ENCODE peak calls at places on chromosome 11, in six cellular contexts. One of them, this sample, is unnamed.

GRCh38 chr11:117319214-117319840 is 3.3 kb upstream of the BACE1 start:
- DNase-seq in HepG2: no peak
- DNase-seq in GM12878: no peak
- DNase-seq in NB4: no peak
- DNase-seq in K562: no peak
- DNase-seq in A549: no peak
- DNase-seq in this sample: peak

GRCh38 chr11:95725169-95725568 is 64.4 kb downstream of the FAM76B start:
- DNase-seq in NB4: no peak
- DNase-seq in HepG2: no peak
- DNase-seq in GM12878: no peak
- DNase-seq in A549: no peak
- DNase-seq in K562: peak
- DNase-seq in this sample: no peak

GRCh38 chr11:69598147-69598546 is 42.8 kb upstream of the CCND1 start:
- DNase-seq in NB4: peak
- DNase-seq in A549: peak
- DNase-seq in HepG2: no peak
- DNase-seq in GM12878: no peak
- DNase-seq in K562: no peak
- DNase-seq in this sample: peak

GRCh38 chr11:36388086-36388485 is 92.0 kb downstream of the PRR5L start:
- DNase-seq in HepG2: no peak
- DNase-seq in K562: no peak
- DNase-seq in NB4: no peak
- DNase-seq in GM12878: no peak
- DNase-seq in A549: no peak
- DNase-seq in this sample: no peak

GRCh38 chr11:70251583-70252285 is 18.8 kb upstream of the PPFIA1 start:
- DNase-seq in HepG2: no peak
- DNase-seq in NB4: no peak
- DNase-seq in A549: no peak
- DNase-seq in GM12878: no peak
- DNase-seq in K562: no peak
- DNase-seq in this sample: no peak

GRCh38 chr11:65206901-65207300 is 25.2 kb downstream of the CAPN1 start:
- DNase-seq in GM12878: no peak
- DNase-seq in K562: no peak
- DNase-seq in A549: no peak
- DNase-seq in HepG2: no peak
- DNase-seq in NB4: no peak
- DNase-seq in this sample: no peak

GRCh38 chr11:95599959-95600586 is 189.5 kb downstream of the FAM76B start:
- DNase-seq in A549: no peak
- DNase-seq in NB4: no peak
- DNase-seq in HepG2: no peak
- DNase-seq in GM12878: no peak
- DNase-seq in K562: no peak
- DNase-seq in this sample: no peak

GRCh38 chr11:75142714-75143419 is 8.0 kb upstream of the SLCO2B1 start:
- DNase-seq in GM12878: peak
- DNase-seq in A549: peak
- DNase-seq in HepG2: peak
- DNase-seq in K562: peak
- DNase-seq in NB4: peak
- DNase-seq in this sample: peak

GRCh38 chr11:120666121-120666639 is 154.6 kb downstream of the GRIK4 start:
- DNase-seq in HepG2: peak
- DNase-seq in NB4: peak
- DNase-seq in K562: no peak
- DNase-seq in A549: no peak
- DNase-seq in GM12878: no peak
- DNase-seq in this sample: no peak

DNA sequence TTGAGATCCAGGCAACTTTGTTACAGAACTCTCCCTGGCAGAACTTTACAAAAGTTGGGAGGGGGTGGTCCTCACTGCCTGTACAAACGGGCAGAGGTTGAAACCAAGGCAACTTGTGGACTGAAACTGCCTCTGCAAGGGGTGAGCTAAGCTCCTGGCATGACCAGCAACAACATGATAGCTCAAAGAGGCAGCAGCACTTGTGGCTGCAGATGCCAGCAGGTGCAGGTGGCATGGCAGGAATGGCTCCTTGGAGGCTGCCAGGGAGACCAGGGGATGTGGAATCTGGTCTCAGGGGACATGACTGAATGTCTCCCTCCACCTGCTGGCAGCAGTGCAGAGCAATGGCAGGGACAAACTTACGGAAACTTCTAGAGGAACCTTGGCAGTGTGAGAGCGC is 38.8 kb upstream of the PHF21A start:
- DNase-seq in NB4: no peak
- DNase-seq in HepG2: no peak
- DNase-seq in GM12878: no peak
- DNase-seq in K562: no peak
- DNase-seq in A549: peak
- DNase-seq in this sample: no peak
- TF ChIP-seq MYC in NB4: no peak
- TF ChIP-seq MYC in HepG2: no peak
- TF ChIP-seq MYC in GM12878: no peak
- TF ChIP-seq MYC in K562: no peak
- TF ChIP-seq MYC in A549: no peak
- TF ChIP-seq MYC in this sample: no peak

DNA sequence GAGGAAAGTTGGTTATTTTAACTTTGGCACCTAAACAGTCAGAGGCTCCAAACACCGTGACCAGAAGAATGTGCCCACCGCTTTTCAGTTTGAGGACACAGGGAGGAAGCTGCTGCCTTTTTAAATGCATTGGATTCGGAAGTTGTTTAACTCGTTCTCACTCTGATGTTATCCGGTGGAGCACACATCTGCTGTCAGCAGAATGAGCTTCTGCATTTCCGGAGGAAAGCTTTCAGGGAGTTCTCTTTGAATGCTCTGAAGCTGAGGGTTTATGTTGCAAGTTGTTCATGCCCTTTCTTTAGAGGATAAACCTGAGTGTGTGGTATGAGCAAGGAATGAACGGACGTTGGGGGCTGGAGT is 64.1 kb downstream of the PPFIBP2 start:
- DNase-seq in NB4: peak
- DNase-seq in A549: no peak
- DNase-seq in GM12878: no peak
- DNase-seq in HepG2: no peak
- DNase-seq in K562: peak
- DNase-seq in this sample: peak
- TF ChIP-seq MYC in NB4: no peak
- TF ChIP-seq MYC in A549: no peak
- TF ChIP-seq MYC in GM12878: no peak
- TF ChIP-seq MYC in HepG2: no peak
- TF ChIP-seq MYC in K562: no peak
- TF ChIP-seq MYC in this sample: no peak

DNA sequence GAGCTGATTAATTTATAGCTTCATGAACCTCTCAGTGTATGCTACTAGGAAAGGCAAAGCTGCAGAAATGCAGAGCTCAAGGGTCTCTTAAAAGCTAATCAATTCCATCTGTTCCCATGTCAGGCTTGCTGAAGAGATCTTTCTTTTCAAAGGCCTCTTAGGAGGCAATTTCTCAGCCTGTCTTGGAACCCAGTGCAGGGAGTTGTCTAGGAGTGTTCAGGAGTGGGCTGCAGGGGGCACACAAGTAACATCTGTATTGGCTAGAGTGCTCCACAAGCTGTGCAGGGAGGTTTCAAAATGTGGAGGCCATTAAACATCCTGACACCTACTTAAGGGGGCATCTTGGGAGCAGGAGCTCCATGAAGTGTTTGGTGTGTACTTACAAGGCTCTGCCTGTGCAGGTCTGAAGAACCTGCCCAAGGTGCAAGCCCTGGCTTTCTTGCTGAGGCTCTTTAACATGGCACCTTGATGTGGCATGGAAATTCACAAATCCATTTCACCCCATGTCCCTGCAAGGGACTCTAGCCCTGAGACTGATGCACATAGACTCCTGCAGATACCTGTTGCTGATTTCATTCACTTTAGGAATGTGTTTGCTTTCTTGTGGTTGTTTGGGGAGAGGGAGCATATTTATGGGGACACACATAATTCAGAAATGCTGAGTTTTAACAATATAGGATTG is 134.7 kb downstream of the ME3 start:
- DNase-seq in HepG2: no peak
- DNase-seq in K562: no peak
- DNase-seq in NB4: peak
- DNase-seq in GM12878: no peak
- DNase-seq in A549: peak
- DNase-seq in this sample: peak
- TF ChIP-seq MYC in HepG2: no peak
- TF ChIP-seq MYC in K562: no peak
- TF ChIP-seq MYC in NB4: no peak
- TF ChIP-seq MYC in GM12878: no peak
- TF ChIP-seq MYC in A549: no peak
- TF ChIP-seq MYC in this sample: no peak

DNA sequence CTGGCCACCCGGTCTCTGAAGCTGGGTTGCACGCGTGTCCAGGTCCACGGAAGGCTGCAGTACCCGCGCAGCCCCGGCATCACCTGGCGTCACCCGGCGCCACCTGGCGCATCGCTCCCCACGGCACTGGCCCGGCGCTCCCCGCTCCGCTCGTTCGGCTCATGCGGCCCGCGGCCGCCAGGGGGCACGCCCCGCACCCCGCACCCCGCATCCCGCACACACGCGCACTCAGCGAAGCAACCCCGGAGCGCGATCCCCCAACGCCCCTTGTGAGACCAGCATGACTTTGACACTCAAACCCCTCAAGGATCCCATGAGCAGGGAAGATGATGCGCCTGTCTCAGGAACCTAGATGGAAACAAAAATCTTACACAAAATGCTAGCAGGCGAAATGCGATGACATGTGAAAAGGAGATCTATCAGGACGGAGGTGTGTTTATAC is 11.9 kb downstream of the B3GNT6 start:
- DNase-seq in GM12878: no peak
- DNase-seq in NB4: peak
- DNase-seq in K562: peak
- DNase-seq in A549: peak
- DNase-seq in HepG2: no peak
- DNase-seq in this sample: peak
- TF ChIP-seq MYC in GM12878: no peak
- TF ChIP-seq MYC in NB4: no peak
- TF ChIP-seq MYC in K562: peak
- TF ChIP-seq MYC in A549: no peak
- TF ChIP-seq MYC in HepG2: peak
- TF ChIP-seq MYC in this sample: no peak

DNA sequence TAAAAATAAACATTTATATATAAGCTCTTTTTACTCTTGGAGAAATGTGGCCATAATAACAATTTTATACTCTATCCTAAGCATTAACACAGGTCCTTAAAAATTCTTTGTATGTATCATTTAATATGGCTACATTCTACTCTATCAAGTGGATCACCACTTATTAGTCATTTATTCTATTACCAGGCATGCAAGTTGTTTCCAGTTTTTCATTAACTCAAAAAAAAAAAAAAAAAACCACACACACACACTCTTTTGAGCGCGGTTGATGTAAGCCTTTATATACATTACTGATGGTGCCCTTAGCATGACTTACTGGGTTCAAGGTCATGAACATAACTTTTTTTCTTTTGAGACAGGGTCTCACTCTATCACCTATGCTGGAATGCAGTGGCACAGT is 47.1 kb upstream of the MICAL2 start:
- DNase-seq in HepG2: no peak
- DNase-seq in K562: no peak
- DNase-seq in A549: no peak
- DNase-seq in GM12878: no peak
- DNase-seq in NB4: no peak
- DNase-seq in this sample: no peak
- TF ChIP-seq MYC in HepG2: no peak
- TF ChIP-seq MYC in K562: no peak
- TF ChIP-seq MYC in A549: no peak
- TF ChIP-seq MYC in GM12878: no peak
- TF ChIP-seq MYC in NB4: no peak
- TF ChIP-seq MYC in this sample: no peak

This sample was measured in endothelial cell of umbilical vein.